ENCODE peak calls at places on chromosomes 6 and 20, in four cellular contexts. One of them, this sample, is unnamed.

GRCh38 chr20:36472656-36473071 is 68.7 kb upstream of the MYL9 start:
- DNase-seq in mammary epithelial cell: peak; percentile 73
- DNase-seq in GM23338: peak; percentile 83
- DNase-seq in PC-3: peak; percentile 46
- DNase-seq in this sample: no peak

GRCh38 chr20:41587523-41587922 is 30.7 kb downstream of the CHD6 start:
- DNase-seq in mammary epithelial cell: no peak
- DNase-seq in GM23338: no peak
- DNase-seq in PC-3: no peak
- DNase-seq in this sample: no peak

GRCh38 chr6:113464959-113465358 is 392.2 kb upstream of the MARCKS start:
- DNase-seq in GM23338: no peak
- DNase-seq in PC-3: peak; percentile 77
- DNase-seq in mammary epithelial cell: peak; percentile 84
- DNase-seq in this sample: peak; percentile 72

GRCh38 chr6:57173886-57174510 is 1.9 kb downstream of the BAG2 start:
- DNase-seq in mammary epithelial cell: peak; percentile 49
- DNase-seq in PC-3: peak; percentile 77
- DNase-seq in GM23338: peak; percentile 60
- DNase-seq in this sample: peak; percentile 48

GRCh38 chr6:152698692-152699091 is 995 bp downstream of the MYCT1 start:
- DNase-seq in PC-3: no peak
- DNase-seq in GM23338: no peak
- DNase-seq in mammary epithelial cell: no peak
- DNase-seq in this sample: no peak

GRCh38 chr6:110474500-110474899 is 1.9 kb downstream of the SLC22A16 start:
- DNase-seq in PC-3: no peak
- DNase-seq in mammary epithelial cell: no peak
- DNase-seq in GM23338: no peak
- DNase-seq in this sample: no peak

GRCh38 chr6:131250121-131250520 is 114.9 kb downstream of the AKAP7 start:
- DNase-seq in mammary epithelial cell: peak; percentile 59
- DNase-seq in PC-3: peak; percentile 45
- DNase-seq in GM23338: peak; percentile 77
- DNase-seq in this sample: peak; percentile 40

GRCh38 chr6:38638941-38639497 is 710 bp downstream of the BTBD9 start:
- DNase-seq in mammary epithelial cell: peak; percentile 56
- DNase-seq in GM23338: peak; percentile 56
- DNase-seq in PC-3: peak; percentile 37
- DNase-seq in this sample: peak; percentile 38

GRCh38 chr6:80464901-80465300 is 358.4 kb downstream of the BCKDHB start:
- DNase-seq in GM23338: peak; percentile 52
- DNase-seq in mammary epithelial cell: no peak
- DNase-seq in PC-3: no peak
- DNase-seq in this sample: no peak

DNA sequence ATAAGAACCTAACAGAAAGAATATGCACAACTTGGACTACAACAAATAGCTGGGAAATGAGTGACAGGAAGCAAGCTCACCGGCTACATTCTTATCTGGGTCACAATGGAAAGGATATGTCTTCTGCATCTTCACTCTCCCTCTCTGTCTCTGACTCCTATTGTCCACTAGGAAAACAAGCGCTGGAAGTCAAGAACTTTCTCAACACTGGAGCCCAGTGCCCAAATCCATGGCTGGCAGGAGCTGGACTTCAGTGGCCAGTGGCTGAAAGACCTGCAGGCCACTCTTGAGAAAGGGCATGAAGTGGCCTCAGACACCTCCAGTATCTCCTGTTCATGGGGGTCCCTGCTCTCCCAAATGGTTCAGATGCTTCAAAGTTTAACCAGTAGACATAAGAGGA is 62.0 kb downstream of the FAM50B start:
- DNase-seq in mammary epithelial cell: no peak
- DNase-seq in PC-3: peak; percentile 38
- DNase-seq in GM23338: no peak
- DNase-seq in this sample: peak; percentile 12
- H3K4me3 ChIP-seq in mammary epithelial cell: no peak overlapping the region
- H3K4me3 ChIP-seq in PC-3: no peak overlapping the region
- H3K4me3 ChIP-seq in GM23338: no peak overlapping the region
- H3K4me3 ChIP-seq in this sample: no peak overlapping the region

GRCh38 chr20:62975251-62975770 is 22.8 kb downstream of the SLC17A9 start:
- DNase-seq in PC-3: no peak
- DNase-seq in GM23338: no peak
- DNase-seq in mammary epithelial cell: no peak
- DNase-seq in this sample: no peak
- H3K27ac ChIP-seq in PC-3: no peak overlapping the region
- H3K27ac ChIP-seq in GM23338: no peak overlapping the region
- H3K27ac ChIP-seq in mammary epithelial cell: no peak overlapping the region
- H3K27ac ChIP-seq in this sample: no peak overlapping the region

DNA sequence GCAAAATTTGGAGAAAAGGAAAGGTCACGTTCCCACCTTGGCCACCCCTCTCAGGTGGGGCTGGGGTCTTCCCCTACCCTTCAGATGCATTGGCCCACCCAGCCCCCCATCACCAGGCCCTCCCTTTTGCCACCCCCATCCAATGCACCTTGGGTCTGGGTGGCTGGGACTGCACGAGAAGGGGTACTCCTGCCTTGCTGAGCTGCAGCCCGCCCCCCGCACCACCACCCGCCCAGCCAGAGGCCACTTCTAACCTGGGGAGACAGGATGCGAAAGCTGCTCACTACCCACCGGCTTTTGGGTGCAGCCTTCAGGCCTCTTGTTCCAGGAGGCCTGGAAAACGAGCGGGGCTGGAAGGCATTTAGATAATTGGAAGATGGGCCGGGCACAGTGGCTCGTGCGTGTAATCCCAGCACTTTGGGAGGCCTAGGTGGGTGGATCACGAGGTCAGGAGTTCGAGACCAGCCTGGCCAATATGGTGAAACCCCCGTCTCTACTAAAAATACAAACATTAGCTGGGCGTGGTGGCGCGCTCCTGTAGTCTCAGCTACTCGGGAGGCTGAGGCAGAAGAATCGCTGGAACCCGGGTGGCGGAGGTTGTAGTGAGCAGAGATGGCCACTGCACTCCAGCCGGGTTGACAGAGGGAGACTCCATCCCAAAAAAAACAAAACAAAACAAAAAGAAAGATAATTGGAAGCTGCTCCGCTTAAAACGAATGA is 1.2 kb upstream of the CDC25B start:
- DNase-seq in PC-3: no peak
- DNase-seq in GM23338: no peak
- DNase-seq in mammary epithelial cell: no peak
- DNase-seq in this sample: no peak
- H3K4me3 ChIP-seq in PC-3: peak overlapping the region; percentile 99
- H3K4me3 ChIP-seq in GM23338: peak overlapping the region; percentile 68
- H3K4me3 ChIP-seq in mammary epithelial cell: peak overlapping the region; percentile 89
- H3K4me3 ChIP-seq in this sample: peak overlapping the region; percentile 83

GRCh38 chr20:49489688-49490087 is 7.2 kb upstream of the KCNB1 start:
- DNase-seq in mammary epithelial cell: no peak
- DNase-seq in GM23338: no peak
- DNase-seq in PC-3: no peak
- DNase-seq in this sample: no peak
- H3K27ac ChIP-seq in mammary epithelial cell: no peak overlapping the region
- H3K27ac ChIP-seq in GM23338: no peak overlapping the region
- H3K27ac ChIP-seq in PC-3: no peak overlapping the region
- H3K27ac ChIP-seq in this sample: no peak overlapping the region

DNA sequence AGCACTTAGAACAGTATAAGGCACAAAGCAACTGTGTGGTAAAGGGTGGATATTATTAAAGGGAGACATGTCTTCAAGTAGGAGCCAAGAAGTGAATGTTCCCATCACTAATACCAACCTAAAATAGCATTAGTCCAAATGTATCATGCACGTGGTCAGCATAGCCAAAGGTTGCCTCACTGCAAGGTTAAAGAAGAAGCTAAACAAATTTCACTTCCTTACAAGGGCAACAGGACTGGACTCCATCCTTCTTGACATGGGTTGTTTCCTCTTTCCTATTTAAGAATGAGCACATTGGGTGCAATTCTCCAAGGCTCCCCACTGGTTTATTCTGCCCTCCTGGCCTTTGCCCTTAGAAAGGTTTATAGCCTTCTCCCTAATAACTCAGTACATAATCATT is 186.7 kb downstream of the PHACTR1 start:
- DNase-seq in PC-3: no peak
- DNase-seq in mammary epithelial cell: no peak
- DNase-seq in GM23338: no peak
- DNase-seq in this sample: no peak
- H3K4me3 ChIP-seq in PC-3: no peak overlapping the region
- H3K4me3 ChIP-seq in mammary epithelial cell: no peak overlapping the region
- H3K4me3 ChIP-seq in GM23338: no peak overlapping the region
- H3K4me3 ChIP-seq in this sample: no peak overlapping the region

GRCh38 chr6:83505376-83505775 is 7.0 kb upstream of the PRSS35 start:
- DNase-seq in GM23338: no peak
- DNase-seq in mammary epithelial cell: no peak
- DNase-seq in PC-3: no peak
- DNase-seq in this sample: no peak
- H3K27ac ChIP-seq in GM23338: no peak overlapping the region
- H3K27ac ChIP-seq in mammary epithelial cell: no peak overlapping the region
- H3K27ac ChIP-seq in PC-3: no peak overlapping the region
- H3K27ac ChIP-seq in this sample: no peak overlapping the region

GRCh38 chr6:53873922-53874321 is 79.1 kb downstream of the LRRC1 start:
- DNase-seq in PC-3: no peak
- DNase-seq in mammary epithelial cell: peak; percentile 18
- DNase-seq in GM23338: no peak
- DNase-seq in this sample: no peak
- H3K4me3 ChIP-seq in PC-3: no peak overlapping the region
- H3K4me3 ChIP-seq in mammary epithelial cell: no peak overlapping the region
- H3K4me3 ChIP-seq in GM23338: no peak overlapping the region
- H3K4me3 ChIP-seq in this sample: no peak overlapping the region

DNA sequence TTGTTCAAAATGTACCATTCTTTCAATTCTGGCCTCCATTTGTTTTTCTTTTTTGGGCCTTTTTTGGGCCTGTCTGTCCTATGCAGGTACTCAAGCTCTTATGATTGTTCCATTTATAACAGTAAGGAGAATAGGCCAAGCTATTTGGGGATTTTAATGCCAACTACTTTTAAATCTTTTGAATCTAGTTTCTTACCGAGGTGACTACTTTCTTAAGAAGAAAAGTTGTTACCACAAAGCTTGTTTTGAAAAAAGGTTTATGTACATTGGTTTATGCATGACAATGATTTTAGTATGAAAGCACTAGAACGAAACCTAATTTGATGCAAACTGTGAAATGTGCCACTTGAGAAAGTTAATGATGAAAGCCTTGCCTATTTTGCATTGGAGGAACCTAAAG is 98.3 kb upstream of the MTHFD1L start:
- DNase-seq in PC-3: no peak
- DNase-seq in GM23338: no peak
- DNase-seq in mammary epithelial cell: no peak
- DNase-seq in this sample: no peak
- H3K27ac ChIP-seq in PC-3: no peak overlapping the region
- H3K27ac ChIP-seq in GM23338: no peak overlapping the region
- H3K27ac ChIP-seq in mammary epithelial cell: no peak overlapping the region
- H3K27ac ChIP-seq in this sample: no peak overlapping the region

This sample was measured in brain microvascular endothelial cell.